ENCODE peak calls at places on chromosomes 4 and X, in six cellular contexts. L is cardiac fibroblast, Y is kidney, W is right atrium auricular region, C is HL-60, Q is esophagus muscularis mucosa. F is an unnamed sample.
A peak's percentile ranks its signal among the peaks of the same experiment; 100 is the strongest.

GRCh38 chr4:186844059-186844681 is 120.5 kb upstream of the FAT1 start:
- DNase-seq in Y (no peak), L (peak; percentile 57), W (peak; percentile 67), Q (no peak), C (no peak), F (no peak)

GRCh38 chr4:186775867-186776266 is 52.2 kb upstream of the FAT1 start:
- DNase-seq in C (no peak), W (no peak), L (peak; percentile 26), Y (no peak), Q (no peak), F (no peak)

GRCh38 chr4:53541577-53542206 is 49.6 kb downstream of the LNX1 start:
- DNase-seq in Q (no peak), Y (no peak), L (peak; percentile 98), W (no peak), C (no peak), F (no peak)

GRCh38 chr4:54050214-54050904 is 14.0 kb downstream of the CHIC2 start:
- DNase-seq in Q (no peak), C (no peak), W (no peak), L (peak; percentile 38), Y (no peak), F (no peak)

GRCh38 chr4:177441061-177441802 is 1.0 kb downstream of the AGA start:
- DNase-seq in C (peak; percentile 52), L (peak; percentile 14), W (no peak), Q (no peak), Y (no peak), F (peak; percentile 68)

GRCh38 chr4:171266666-171267065 is 546.5 kb upstream of the GALNTL6 start:
- DNase-seq in W (no peak), Y (no peak), L (no peak), C (no peak), Q (no peak), F (peak; percentile 6)

GRCh38 chrX:6199519-6199918 is 29.1 kb downstream of the NLGN4X start:
- DNase-seq in W (no peak), L (no peak), Q (no peak), Y (no peak), C (no peak), F (no peak)

GRCh38 chr4:59091376-59092142 is 1981.4 kb upstream of the IGFBP7 start:
- DNase-seq in Y (peak; percentile 44), Q (no peak), C (no peak), W (no peak), L (no peak), F (no peak)

GRCh38 chr4:4582653-4583052 is 40.8 kb upstream of the STX18 start:
- DNase-seq in L (no peak), Y (no peak), Q (no peak), C (no peak), W (no peak), F (no peak)

GRCh38 chr4:188002751-188003150 is 7.2 kb downstream of the ZFP42 start:
- DNase-seq in W (no peak), C (no peak), Y (no peak), Q (no peak), L (no peak), F (no peak)

GRCh38 chr4:118968006-118968405 is 79.4 kb downstream of the SYNPO2 start:
- DNase-seq in L (peak; percentile 82), W (peak; percentile 82), Y (peak; percentile 70), Q (peak; percentile 92), C (no peak), F (peak; percentile 89)

GRCh38 chrX:129523076-129524055 is at the start of gene SMARCA1:
- DNase-seq in L (peak; percentile 42), W (no peak), Q (no peak), Y (peak; percentile 75), C (no peak), F (no peak)

GRCh38 chr4:165874072-165874798 is 1.2 kb downstream of the TLL1 start:
- DNase-seq in Y (no peak), L (peak; percentile 27), Q (no peak), W (no peak), C (no peak), F (no peak)

GRCh38 chrX:71671043-71671829 is 3.9 kb downstream of the LOC101059915 start:
- DNase-seq in L (no peak), Y (peak; percentile 53), Q (no peak), C (no peak), W (no peak), F (peak; percentile 36)

GRCh38 chr4:141560056-141560455 is 76.3 kb upstream of the IL15 start:
- DNase-seq in C (no peak), Q (no peak), L (no peak), W (no peak), Y (no peak), F (peak; percentile 59)

GRCh38 chr4:168784786-168785461 is 225.1 kb downstream of the CBR4 start:
- DNase-seq in W (no peak), C (no peak), Y (no peak), L (peak; percentile 47), Q (no peak), F (no peak)

GRCh38 chr4:82905205-82905604 is 4.7 kb downstream of the THAP9 start:
- DNase-seq in Q (no peak), C (no peak), L (peak; percentile 69), Y (no peak), W (no peak), F (peak; percentile 84)

GRCh38 chr4:149409186-149410056 is 406.2 kb downstream of the IQCM start:
- DNase-seq in L (peak; percentile 88), Y (peak; percentile 35), Q (no peak), C (no peak), W (no peak), F (no peak)

GRCh38 chrX:41982966-41983365 is 59.6 kb upstream of the CASK start:
- DNase-seq in C (no peak), Q (no peak), L (no peak), Y (no peak), W (no peak), F (no peak)

GRCh38 chr4:65668201-65669007 is 1.9 kb downstream of the EPHA5 start:
- DNase-seq in C (no peak), L (peak; percentile 32), W (no peak), Y (peak; percentile 64), Q (no peak), F (no peak)

GRCh38 chrX:102934624-102935023 is 2.4 kb upstream of the RAB40AL start:
- DNase-seq in C (no peak), W (no peak), Q (no peak), L (peak; percentile 51), Y (no peak), F (peak; percentile 35)

GRCh38 chrX:2679534-2680485 is 11.3 kb upstream of the CD99 start:
- DNase-seq in Q (no peak), C (no peak), Y (no peak), W (no peak), L (peak; percentile 39), F (no peak)

GRCh38 chr4:175290401-175290800 is 372.2 kb downstream of the ADAM29 start:
- DNase-seq in C (no peak), Y (no peak), Q (no peak), W (no peak), L (peak; percentile 83), F (no peak)

GRCh38 chr4:73964862-73965611 is 16.8 kb downstream of the PF4 start:
- DNase-seq in Q (no peak), Y (no peak), L (peak; percentile 42), C (no peak), W (no peak), F (peak; percentile 9)

GRCh38 chrX:36422368-36422767 is 502.8 kb downstream of the CFAP47 start:
- DNase-seq in W (no peak), Y (no peak), Q (no peak), C (no peak), L (no peak), F (no peak)

GRCh38 chrX:39928704-39929439 is 168.9 kb downstream of the BCOR start:
- DNase-seq in Q (no peak), L (no peak), C (no peak), W (no peak), Y (peak; percentile 40), F (no peak)

GRCh38 chrX:150587585-150588503 is 19.4 kb downstream of the MTM1 start:
- DNase-seq in Q (no peak), C (no peak), Y (no peak), L (peak; percentile 46), W (no peak), F (peak; percentile 31)

GRCh38 chr4:1880332-1880731 is 9.1 kb downstream of the NSD2 start:
- DNase-seq in Y (no peak), W (no peak), Q (no peak), C (no peak), L (no peak), F (no peak)

GRCh38 chrX:115428011-115428410 is 133.0 kb upstream of the PLS3 start:
- DNase-seq in Q (no peak), C (no peak), Y (no peak), L (no peak), W (no peak), F (no peak)

GRCh38 chr4:102663073-102663472 is 97.7 kb downstream of the MANBA start:
- DNase-seq in Y (no peak), W (no peak), C (no peak), Q (no peak), L (peak; percentile 76), F (no peak)

DNA sequence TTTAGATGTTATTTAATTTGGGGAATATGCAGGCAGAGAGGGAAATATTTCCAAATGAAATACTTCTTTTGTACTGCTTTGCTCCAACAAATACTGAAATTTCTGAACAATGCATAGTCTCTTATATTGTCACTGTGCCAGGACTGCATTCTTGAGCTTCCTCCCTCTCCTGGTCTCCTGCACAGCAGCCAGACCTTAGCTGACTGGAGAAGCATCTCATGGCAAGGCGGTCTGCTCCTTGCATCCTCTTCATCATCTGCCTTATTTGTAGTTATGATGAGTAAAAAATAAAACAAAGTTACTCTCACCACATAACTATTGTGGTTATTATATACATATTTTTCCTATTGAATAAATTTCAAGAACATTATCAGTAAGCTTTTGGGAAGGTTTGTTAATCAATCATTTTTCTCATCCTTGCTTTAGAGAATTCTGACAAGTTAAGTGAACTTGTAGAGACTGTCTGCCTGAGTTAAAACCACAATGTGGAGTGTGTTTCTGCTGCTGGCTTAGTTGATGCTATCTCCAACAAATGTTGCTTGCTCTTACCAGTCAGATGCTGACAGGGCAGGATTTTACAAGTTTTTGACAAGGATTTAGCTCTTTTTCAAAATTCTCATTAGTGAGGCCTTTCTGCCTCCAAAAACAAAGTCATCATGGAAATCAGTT is 153.6 kb downstream of the SOWAHB start:
- DNase-seq in L (peak; percentile 82), Q (no peak), C (no peak), Y (no peak), W (no peak), F (no peak)
- TF ChIP-seq CTCF in L (no peak), Q (no peak), C (no peak), Y (no peak), W (no peak), F (no peak)

DNA sequence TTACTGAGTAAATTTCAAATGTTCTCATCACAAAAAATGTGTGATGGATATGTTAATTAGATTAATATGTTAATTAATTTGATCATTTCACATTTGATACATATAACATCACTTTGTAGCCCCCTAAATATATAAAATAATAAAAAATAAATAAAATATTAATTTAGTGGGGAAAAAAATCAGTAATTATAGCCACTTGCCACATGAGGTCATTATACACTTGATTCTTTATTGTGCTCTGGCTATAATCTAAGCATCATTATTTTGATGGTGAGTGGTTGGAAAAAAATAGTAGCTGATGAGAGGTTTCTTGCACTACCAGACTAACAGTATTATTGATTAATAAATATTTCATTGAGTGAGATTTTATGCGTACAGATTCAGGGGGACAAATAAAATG is 57.4 kb downstream of the DCK start:
- DNase-seq in L (peak; percentile 8), C (no peak), W (no peak), Y (no peak), Q (no peak), F (no peak)
- TF ChIP-seq CTCF in L (no peak), C (no peak), W (no peak), Y (no peak), Q (no peak), F (no peak)

GRCh38 chrX:87664381-87664780 is 146.8 kb downstream of the KLHL4 start:
- DNase-seq in L (peak; percentile 56), Y (no peak), W (no peak), C (no peak), Q (no peak), F (no peak)
- TF ChIP-seq CTCF in L (no peak), Y (peak; percentile 31), W (peak; percentile 64), C (no peak), Q (peak; percentile 36), F (no peak)

GRCh38 chrX:50920132-50920531 is 9.6 kb downstream of the BMP15 start:
- DNase-seq in Q (no peak), L (peak; percentile 32), C (no peak), Y (no peak), W (no peak), F (no peak)
- TF ChIP-seq CTCF in Q (no peak), L (peak; percentile 25), C (no peak), Y (peak; percentile 34), W (peak; percentile 45), F (no peak)